ENCODE peak calls at places on chromosomes 3 and 15, in four cellular contexts. Q, N, U and E are unnamed samples.

GRCh38 chr3:125512135-125512920 is 7.7 kb downstream of the SNX4 start:
- DNase-seq in Q (no peak), N (no peak), U (peak), E (peak)

GRCh38 chr3:146189519-146190173 is 28.7 kb upstream of the PLOD2 start:
- DNase-seq in Q (peak), N (peak), U (no peak), E (peak)

GRCh38 chr3:123642182-123642956 is 57.5 kb upstream of the HACD2 start:
- DNase-seq in U (peak), N (peak), Q (peak), E (peak)

GRCh38 chr3:108334698-108335097 is 38.4 kb downstream of the HHLA2 start:
- DNase-seq in U (no peak), Q (no peak), N (no peak), E (no peak)

GRCh38 chr15:76648732-76649444 is 256.3 kb downstream of the SCAPER start:
- DNase-seq in N (no peak), Q (no peak), U (no peak), E (no peak)

GRCh38 chr3:120497813-120498212 is 47.0 kb upstream of the FSTL1 start:
- DNase-seq in U (no peak), Q (no peak), N (no peak), E (no peak)

GRCh38 chr3:172753125-172753524 is 2.6 kb downstream of the ECT2 start:
- DNase-seq in N (no peak), U (no peak), Q (no peak), E (no peak)

GRCh38 chr3:125019271-125019670 is 36.5 kb downstream of the HEG1 start:
- DNase-seq in U (no peak), Q (no peak), N (no peak), E (no peak)

GRCh38 chr3:36909181-36909580 is 35.7 kb downstream of the TRANK1 start:
- DNase-seq in U (no peak), Q (no peak), N (no peak), E (no peak)

GRCh38 chr15:62085740-62086139 is 19.0 kb downstream of the C2CD4A start:
- DNase-seq in N (no peak), U (no peak), Q (no peak), E (no peak)

GRCh38 chr3:64340636-64341240 is 115.5 kb upstream of the PRICKLE2 start:
- DNase-seq in U (no peak), Q (no peak), N (no peak), E (no peak)

GRCh38 chr3:197394464-197395321 is 96.3 kb upstream of the DLG1 start:
- DNase-seq in U (peak), Q (peak), N (no peak), E (no peak)

GRCh38 chr3:126261037-126261436 is 80.7 kb upstream of the ALDH1L1 start:
- DNase-seq in N (peak), Q (peak), U (no peak), E (no peak)

GRCh38 chr15:87357608-87358007 is 898.9 kb downstream of the NTRK3 start:
- DNase-seq in N (no peak), Q (no peak), U (no peak), E (no peak)

GRCh38 chr15:78438595-78439285 is 724 bp downstream of the IREB2 start:
- DNase-seq in Q (no peak), N (no peak), U (no peak), E (no peak)

GRCh38 chr3:52532517-52532837 is 1.2 kb downstream of the NT5DC2 start:
- DNase-seq in Q (peak), U (no peak), N (no peak), E (peak)

GRCh38 chr3:154956815-154957214 is 123.3 kb upstream of the MME start:
- DNase-seq in N (no peak), U (no peak), Q (no peak), E (no peak)

GRCh38 chr15:100330629-100331215 is 11.1 kb downstream of the ADAMTS17 start:
- DNase-seq in U (no peak), N (no peak), Q (no peak), E (no peak)

GRCh38 chr15:85563731-85564130 is 183.3 kb downstream of the AKAP13 start:
- DNase-seq in U (no peak), N (no peak), Q (no peak), E (no peak)

DNA sequence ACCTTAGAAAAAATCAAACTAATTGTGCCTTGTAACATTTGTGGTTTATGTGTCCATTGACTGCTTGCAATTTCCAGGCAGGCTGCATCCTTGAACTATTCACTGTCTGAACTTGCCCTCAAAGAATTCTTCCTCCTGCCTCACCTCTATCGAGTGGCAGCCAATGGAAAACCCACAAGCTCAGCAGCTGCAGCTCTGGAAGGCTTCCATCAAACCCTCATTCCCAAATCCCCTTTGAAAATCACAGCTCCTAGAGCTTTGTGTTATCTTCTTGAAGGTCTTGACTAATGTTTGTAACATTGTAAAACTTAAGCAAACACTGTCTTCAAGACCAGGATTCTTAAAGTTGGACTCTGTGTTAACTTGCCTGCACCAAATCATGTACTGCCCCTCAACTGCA is 81.1 kb downstream of the FILIP1L start:
- DNase-seq in N (no peak), U (no peak), Q (no peak), E (no peak)
- TF ChIP-seq SPI1 in N (no peak), U (no peak), Q (no peak), E (no peak)

GRCh38 chr3:24451461-24452099 is 43.1 kb downstream of the THRB start:
- DNase-seq in Q (no peak), N (no peak), U (no peak), E (no peak)
- TF ChIP-seq POLR2AphosphoS5 in Q (no peak), N (no peak), U (no peak), E (no peak)

DNA sequence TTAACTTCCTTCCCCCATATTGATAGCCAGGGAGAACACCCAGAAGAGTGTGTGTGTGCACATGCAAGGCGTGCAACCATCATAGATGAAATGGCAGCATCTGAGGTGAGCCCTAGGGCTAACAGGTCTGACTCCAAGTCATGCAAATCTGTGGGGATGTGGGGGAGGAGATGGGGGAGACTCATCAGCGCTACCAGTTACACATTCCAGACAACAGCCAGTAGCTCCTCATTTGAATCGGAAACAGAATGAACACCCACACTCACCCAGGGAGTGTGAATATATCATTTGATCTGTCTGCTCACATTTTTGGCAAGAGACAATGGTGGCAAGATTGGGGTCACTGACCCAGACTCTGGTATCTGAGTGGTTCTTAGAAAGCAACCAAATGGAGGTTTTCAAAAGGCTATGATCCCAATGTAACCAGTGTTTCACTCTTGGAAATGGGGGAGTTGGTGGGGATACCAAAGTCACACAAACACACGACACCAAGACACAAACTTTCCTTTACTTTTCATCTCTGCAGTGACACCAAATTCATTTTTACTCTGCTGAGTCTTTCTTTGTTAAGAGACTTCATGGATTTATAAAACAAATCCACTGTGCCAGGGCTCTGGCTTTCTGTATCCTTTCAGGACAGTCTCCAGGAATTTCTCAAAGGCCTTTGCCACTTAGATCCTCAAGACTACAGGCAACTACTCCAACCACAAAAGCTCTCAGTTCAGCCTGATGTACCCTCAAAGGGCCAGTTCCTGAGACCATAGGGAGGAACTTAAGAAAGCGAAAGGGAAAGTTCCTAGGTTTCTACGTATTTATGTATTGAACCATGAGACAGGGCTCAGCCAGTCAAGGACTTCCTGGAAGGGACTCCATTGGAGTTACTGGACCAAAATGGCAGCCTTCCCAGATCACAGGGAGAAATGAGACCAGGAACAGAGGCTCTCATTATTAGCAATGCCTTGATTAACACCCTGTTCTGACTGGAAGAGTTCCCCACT is 2.2 kb downstream of the CDCP1 start:
- DNase-seq in Q (peak), U (no peak), N (no peak), E (no peak)
- TF ChIP-seq SPI1 in Q (peak), U (peak), N (no peak), E (no peak)

GRCh38 chr3:32109256-32109655 is 2.8 kb downstream of the GPD1L start:
- DNase-seq in N (no peak), U (no peak), Q (no peak), E (no peak)
- TF ChIP-seq POLR2AphosphoS5 in N (no peak), U (no peak), Q (no peak), E (no peak)

DNA sequence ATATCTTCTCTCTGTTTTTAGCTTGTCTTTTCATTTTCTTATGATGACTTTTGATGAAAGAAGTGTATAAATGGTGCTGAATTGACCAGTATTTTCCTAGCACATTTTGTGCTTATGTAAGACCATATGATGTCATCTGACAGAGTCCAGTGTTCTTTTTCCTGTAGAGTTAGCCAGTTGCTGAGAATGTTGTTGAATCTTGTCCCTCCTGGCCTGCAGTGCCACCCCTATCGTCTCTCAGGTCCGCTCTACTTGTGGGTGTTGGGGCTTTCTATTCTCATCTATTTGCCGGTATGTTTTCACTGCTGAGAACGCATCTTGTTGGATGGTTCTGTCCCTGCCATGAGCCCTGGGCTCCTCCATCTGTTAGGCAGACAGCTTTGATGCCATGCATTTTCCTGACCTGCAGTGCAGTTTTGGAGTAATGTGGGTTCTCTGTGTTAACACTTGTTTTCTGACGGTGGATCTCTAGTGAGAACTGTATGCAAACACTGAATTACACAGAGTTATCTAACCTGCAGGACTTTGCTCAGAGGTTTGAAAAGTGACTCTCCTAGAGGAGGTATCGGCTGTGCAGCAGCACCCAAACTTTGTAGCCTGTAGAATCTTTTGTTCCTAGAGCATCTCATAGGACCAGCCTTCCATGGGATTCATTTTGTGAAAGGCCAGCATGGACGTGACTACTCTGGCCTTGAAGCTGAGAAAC is 44.6 kb downstream of the SLC6A20 start:
- DNase-seq in N (no peak), U (no peak), Q (no peak), E (no peak)
- TF ChIP-seq SPI1 in N (no peak), U (no peak), Q (no peak), E (no peak)

GRCh38 chr3:111951032-111951431 is 27.8 kb upstream of the ABHD10 start:
- DNase-seq in Q (no peak), U (no peak), N (no peak), E (no peak)
- TF ChIP-seq POLR2AphosphoS5 in Q (no peak), U (no peak), N (no peak), E (no peak)